ENCODE peak calls at places on chromosome 10, in four cellular contexts. H is PC-3, G is IMR-90, C is astrocyte. O is an unnamed sample.

GRCh38 chr10:74786126-74786525 is 40.3 kb upstream of the KAT6B start:
- DNase-seq in C (no peak), H (peak), G (peak), O (no peak)

GRCh38 chr10:45374451-45375052 is 536 bp downstream of the ALOX5 start:
- DNase-seq in C (no peak), H (peak), G (no peak), O (peak)

GRCh38 chr10:88735661-88736060 is 24.2 kb upstream of the LIPN start:
- DNase-seq in C (peak), H (no peak), G (peak), O (no peak)

GRCh38 chr10:74750848-74751274 is 75.5 kb upstream of the KAT6B start:
- DNase-seq in H (no peak), C (no peak), G (no peak), O (no peak)

GRCh38 chr10:6203331-6204062 is 765 bp downstream of the PFKFB3 start:
- DNase-seq in C (peak), H (peak), G (peak), O (peak)

GRCh38 chr10:6563075-6563474 is 17.0 kb downstream of the PRKCQ start:
- DNase-seq in G (no peak), H (no peak), C (no peak), O (no peak)

GRCh38 chr10:119669975-119670640 is 18.9 kb downstream of the BAG3 start:
- DNase-seq in H (no peak), C (no peak), G (no peak), O (peak)

GRCh38 chr10:116850058-116850611 is 836 bp downstream of the ENO4 start:
- DNase-seq in C (no peak), G (no peak), H (no peak), O (no peak)

GRCh38 chr10:80946957-80947722 is 409.4 kb downstream of the SH2D4B start:
- DNase-seq in H (no peak), G (no peak), C (no peak), O (no peak)

GRCh38 chr10:92544296-92544695 is 29.6 kb downstream of the IDE start:
- DNase-seq in C (peak), H (peak), G (peak), O (no peak)

GRCh38 chr10:30594077-30594476 is 35.5 kb downstream of the LYZL2 start:
- DNase-seq in G (no peak), H (no peak), C (no peak), O (no peak)

GRCh38 chr10:69749180-69750010 is 52.3 kb upstream of the COL13A1 start:
- DNase-seq in G (peak), C (peak), H (no peak), O (no peak)

GRCh38 chr10:71272122-71272771 is 46.8 kb upstream of the SLC29A3 start:
- DNase-seq in C (peak), H (peak), G (peak), O (peak)

GRCh38 chr10:69869291-69869841 is 67.7 kb downstream of the COL13A1 start:
- DNase-seq in C (peak), H (peak), G (peak), O (no peak)

GRCh38 chr10:83886871-83887270 is 252.4 kb upstream of the GHITM start:
- DNase-seq in G (no peak), C (peak), H (no peak), O (no peak)

GRCh38 chr10:97571622-97572021 is 957 bp upstream of the ANKRD2 start:
- DNase-seq in C (no peak), H (peak), G (no peak), O (peak)

GRCh38 chr10:78401882-78402367 is 368.3 kb downstream of the RPS24 start:
- DNase-seq in G (no peak), C (no peak), H (no peak), O (no peak)

GRCh38 chr10:369441-370221 is 234.4 kb downstream of the ZMYND11 start:
- DNase-seq in C (peak), G (peak), H (no peak), O (no peak)

GRCh38 chr10:10017716-10018115 is 1000.0 kb upstream of the CELF2 start:
- DNase-seq in G (no peak), H (no peak), C (no peak), O (no peak)

GRCh38 chr10:104308439-104308903 is 29.8 kb downstream of the ITPRIP start:
- DNase-seq in G (no peak), H (no peak), C (no peak), O (no peak)

GRCh38 chr10:35027567-35027966 is 62.6 kb downstream of the CUL2 start:
- DNase-seq in C (peak), H (peak), G (peak), O (no peak)

GRCh38 chr10:60427148-60427547 is 37.5 kb upstream of the ANK3 start:
- DNase-seq in H (no peak), G (no peak), C (no peak), O (no peak)

GRCh38 chr10:12712284-12712983 is 289.1 kb downstream of the CCDC3 start:
- DNase-seq in C (no peak), G (no peak), H (no peak), O (no peak)

GRCh38 chr10:11282156-11282555 is 264.5 kb downstream of the CELF2 start:
- DNase-seq in G (no peak), C (no peak), H (no peak), O (no peak)

GRCh38 chr10:93334901-93335312 is 147.2 kb downstream of the MYOF start:
- DNase-seq in G (peak), C (peak), H (peak), O (no peak)

GRCh38 chr10:112792487-112793196 is 157.4 kb upstream of the TCF7L2 start:
- DNase-seq in G (peak), H (no peak), C (peak), O (peak)

GRCh38 chr10:100828744-100829102 is 83.3 kb downstream of the PAX2 start:
- DNase-seq in H (no peak), G (no peak), C (no peak), O (no peak)

GRCh38 chr10:59708816-59709471 is 706 bp downstream of the SLC16A9 start:
- DNase-seq in H (peak), C (no peak), G (no peak), O (peak)

GRCh38 chr10:18195060-18195799 is 55.0 kb downstream of the CACNB2 start:
- DNase-seq in H (no peak), C (peak), G (peak), O (no peak)

GRCh38 chr10:23359692-23360380 is 15.2 kb upstream of the C10orf67 start:
- DNase-seq in C (no peak), G (no peak), H (no peak), O (no peak)

GRCh38 chr10:60760711-60761210 is 17.5 kb upstream of the CDK1 start:
- DNase-seq in C (no peak), G (no peak), H (peak), O (no peak)

GRCh38 chr10:132400041-132400546 is 3.1 kb downstream of the PWWP2B start:
- DNase-seq in H (no peak), C (no peak), G (no peak), O (peak)
- H3K9ac ChIP-seq in H (no peak), C (no peak), G (no peak), O (no peak)

GRCh38 chr10:16519908-16520861 is 1.5 kb downstream of the C1QL3 start:
- DNase-seq in C (no peak), G (no peak), H (no peak), O (no peak)
- H3K4me3 ChIP-seq in C (no peak), G (no peak), H (no peak), O (no peak)

DNA sequence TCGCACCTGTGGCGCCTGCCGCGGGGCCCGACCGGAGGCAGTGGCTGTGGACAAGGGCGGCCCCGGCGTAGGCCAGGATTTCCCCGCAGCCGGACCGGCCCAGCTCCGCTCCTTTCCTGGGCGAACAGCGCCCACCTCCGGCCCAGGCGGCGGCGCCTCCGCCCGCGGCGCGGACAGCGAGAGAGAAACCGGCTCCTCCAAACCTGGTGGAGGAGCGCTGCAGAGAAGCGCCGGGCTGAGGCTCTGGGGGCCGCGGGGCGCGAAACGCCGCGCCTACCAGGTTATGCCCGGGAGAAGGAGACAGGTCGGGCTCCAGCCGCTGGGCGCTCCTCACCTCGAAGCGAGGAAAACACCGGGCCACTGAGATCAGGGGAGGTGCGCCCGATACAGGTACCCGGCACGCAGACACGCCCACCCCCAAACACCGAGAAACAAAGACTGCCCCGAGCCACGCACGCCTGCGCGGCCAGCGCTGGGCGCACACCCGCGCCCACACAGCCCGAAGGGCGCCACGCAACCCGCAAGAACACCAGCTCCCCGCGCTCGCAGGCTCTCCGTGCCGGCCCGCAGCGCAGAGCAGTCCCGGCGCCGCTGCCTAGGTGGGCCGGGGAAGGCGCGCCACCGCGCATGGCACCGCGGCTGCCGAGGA is 3.3 kb downstream of the GRID1 start:
- DNase-seq in G (no peak), H (no peak), C (no peak), O (peak)
- TF ChIP-seq CTCF in G (peak), H (no peak), C (no peak), O (peak)

DNA sequence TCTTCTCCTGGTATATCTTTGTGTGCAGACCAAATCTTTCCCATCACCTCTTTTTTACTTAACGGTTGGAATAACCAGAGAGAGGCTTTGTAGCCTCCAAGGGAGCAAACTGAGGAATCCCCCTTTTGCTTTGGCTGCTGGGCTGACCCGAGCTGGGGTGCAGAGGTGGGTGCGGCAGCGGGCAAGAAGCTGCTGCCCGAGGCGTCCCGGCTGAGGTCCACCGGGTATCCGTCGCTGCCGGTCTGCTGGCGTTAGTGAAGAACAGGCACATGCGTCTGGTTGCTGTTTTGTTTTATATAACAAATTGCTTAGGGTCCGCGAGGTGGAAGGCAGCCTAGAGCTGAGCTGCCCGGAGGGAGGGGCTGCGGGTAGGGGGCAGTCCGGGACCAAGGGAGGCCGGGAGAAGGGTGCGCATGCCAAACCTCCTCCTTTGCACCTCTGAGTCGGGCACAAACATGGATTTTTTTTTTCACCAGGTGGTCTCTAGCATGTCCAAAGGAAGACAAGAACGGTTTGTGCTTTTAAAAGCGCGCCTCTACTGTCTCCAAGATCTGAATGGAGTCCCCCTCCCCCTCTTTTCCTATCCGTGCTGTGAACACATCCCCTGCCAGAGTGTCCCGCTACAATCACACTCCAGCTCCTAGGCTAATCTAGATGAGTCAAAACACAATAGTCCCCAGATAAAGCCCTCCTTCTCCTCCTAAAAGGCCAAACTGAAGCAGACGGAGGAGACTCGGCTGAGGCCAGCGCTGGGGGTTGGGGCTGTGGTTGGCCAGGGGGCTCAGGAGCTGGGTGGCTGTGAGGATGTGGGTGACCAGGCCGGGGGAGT is 6.8 kb upstream of the GATA3 start:
- DNase-seq in G (no peak), C (no peak), H (no peak), O (no peak)
- H3K9ac ChIP-seq in G (no peak), C (no peak), H (no peak), O (peak)